ENCODE peak calls at places on chromosome 4, in four cellular contexts. One of them, this sample, is unnamed.
A peak's percentile ranks its signal among the peaks of the same experiment; 100 is the strongest.

GRCh38 chr4:119946359-119946758 is 120.3 kb downstream of the MAD2L1 start:
- DNase-seq in tibial artery: no peak
- DNase-seq in A549: no peak
- DNase-seq in AG04450: no peak
- DNase-seq in this sample: no peak

GRCh38 chr4:98653006-98653405 is 5.4 kb downstream of the TSPAN5 start:
- DNase-seq in tibial artery: no peak
- DNase-seq in A549: no peak
- DNase-seq in AG04450: peak; percentile 37
- DNase-seq in this sample: no peak

GRCh38 chr4:54484361-54484760 is 173.4 kb upstream of the KIT start:
- DNase-seq in tibial artery: no peak
- DNase-seq in A549: no peak
- DNase-seq in AG04450: no peak
- DNase-seq in this sample: no peak

GRCh38 chr4:1288786-1289185 is 905 bp upstream of the MAEA start:
- DNase-seq in tibial artery: no peak
- DNase-seq in A549: no peak
- DNase-seq in AG04450: no peak
- DNase-seq in this sample: no peak

GRCh38 chr4:169005453-169006099 is 4.5 kb downstream of the CBR4 start:
- DNase-seq in tibial artery: no peak
- DNase-seq in A549: no peak
- DNase-seq in AG04450: no peak
- DNase-seq in this sample: no peak

GRCh38 chr4:7715251-7716014 is 224.2 kb downstream of the AFAP1 start:
- DNase-seq in tibial artery: no peak
- DNase-seq in A549: no peak
- DNase-seq in AG04450: no peak
- DNase-seq in this sample: no peak

GRCh38 chr4:140188975-140189374 is 35.0 kb upstream of the MAML3 start:
- DNase-seq in tibial artery: peak; percentile 40
- DNase-seq in A549: no peak
- DNase-seq in AG04450: peak; percentile 13
- DNase-seq in this sample: peak; percentile 65

GRCh38 chr4:76712564-76712963 is 185.4 kb downstream of the SOWAHB start:
- DNase-seq in tibial artery: no peak
- DNase-seq in A549: no peak
- DNase-seq in AG04450: no peak
- DNase-seq in this sample: no peak

GRCh38 chr4:133799916-133800315 is 401.7 kb downstream of the PABPC4L start:
- DNase-seq in tibial artery: no peak
- DNase-seq in A549: no peak
- DNase-seq in AG04450: no peak
- DNase-seq in this sample: no peak

GRCh38 chr4:89174784-89175183 is 63.5 kb downstream of the TIGD2 start:
- DNase-seq in tibial artery: no peak
- DNase-seq in A549: no peak
- DNase-seq in AG04450: no peak
- DNase-seq in this sample: no peak

GRCh38 chr4:140126261-140126660 is 27.7 kb downstream of the MAML3 start:
- DNase-seq in tibial artery: no peak
- DNase-seq in A549: no peak
- DNase-seq in AG04450: no peak
- DNase-seq in this sample: no peak

GRCh38 chr4:180823116-180823515 is 1420.1 kb upstream of the TENM3 start:
- DNase-seq in tibial artery: no peak
- DNase-seq in A549: no peak
- DNase-seq in AG04450: no peak
- DNase-seq in this sample: no peak

GRCh38 chr4:173590697-173591096 is 60.7 kb upstream of the HAND2 start:
- DNase-seq in tibial artery: peak; percentile 31
- DNase-seq in A549: no peak
- DNase-seq in AG04450: no peak
- DNase-seq in this sample: no peak

GRCh38 chr4:169305651-169306050 is 34.9 kb upstream of the SH3RF1 start:
- DNase-seq in tibial artery: no peak
- DNase-seq in A549: no peak
- DNase-seq in AG04450: no peak
- DNase-seq in this sample: no peak

GRCh38 chr4:39410415-39410814 is 3.7 kb downstream of the KLB start:
- DNase-seq in tibial artery: no peak
- DNase-seq in A549: no peak
- DNase-seq in AG04450: no peak
- DNase-seq in this sample: no peak
- TF ChIP-seq CTCF in tibial artery: no peak
- TF ChIP-seq CTCF in A549: peak; percentile 28
- TF ChIP-seq CTCF in AG04450: peak; percentile 40
- TF ChIP-seq CTCF in this sample: no peak

GRCh38 chr4:108369035-108369655 is 200.4 kb upstream of the LEF1 start:
- DNase-seq in tibial artery: no peak
- DNase-seq in A549: no peak
- DNase-seq in AG04450: no peak
- DNase-seq in this sample: no peak
- H3K4me3 ChIP-seq in tibial artery: no peak overlapping the region
- H3K4me3 ChIP-seq in A549: no peak overlapping the region
- H3K4me3 ChIP-seq in AG04450: no peak overlapping the region
- H3K4me3 ChIP-seq in this sample: no peak overlapping the region

GRCh38 chr4:18390655-18391369 is 369.3 kb upstream of the LCORL start:
- DNase-seq in tibial artery: no peak
- DNase-seq in A549: no peak
- DNase-seq in AG04450: no peak
- DNase-seq in this sample: no peak

GRCh38 chr4:18394656-18395055 is 373.1 kb upstream of the LCORL start:
- DNase-seq in tibial artery: no peak
- DNase-seq in A549: no peak
- DNase-seq in AG04450: no peak
- DNase-seq in this sample: no peak

GRCh38 chr4:18388029-18388428 is 366.5 kb upstream of the LCORL start:
- DNase-seq in tibial artery: no peak
- DNase-seq in A549: no peak
- DNase-seq in AG04450: no peak
- DNase-seq in this sample: no peak

GRCh38 chr4:18391370-18391728 is 369.8 kb upstream of the LCORL start:
- DNase-seq in tibial artery: no peak
- DNase-seq in A549: no peak
- DNase-seq in AG04450: no peak
- DNase-seq in this sample: no peak

DNA sequence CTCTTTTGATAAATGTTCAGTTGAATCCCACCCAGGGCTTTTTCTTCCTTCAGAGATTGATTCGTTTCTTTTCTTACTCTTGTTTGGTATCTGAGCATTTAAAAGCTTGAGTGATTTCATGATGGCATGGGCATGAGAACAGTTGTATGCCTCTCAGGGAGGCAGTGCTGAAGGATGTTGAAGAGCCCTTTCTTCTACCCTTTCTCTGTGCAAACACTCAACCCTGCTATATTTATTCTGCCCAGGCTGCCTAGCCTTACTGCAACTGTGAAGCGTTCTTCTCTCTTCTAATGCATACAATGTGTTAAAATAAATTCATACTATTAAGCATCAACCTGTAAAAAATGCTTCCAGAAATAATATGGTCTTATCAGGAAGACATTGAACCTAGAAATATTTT is 367.6 kb upstream of the LCORL start:
- DNase-seq in tibial artery: no peak
- DNase-seq in A549: no peak
- DNase-seq in AG04450: no peak
- DNase-seq in this sample: no peak
- H3K9me3 ChIP-seq in tibial artery: no peaks in the 10 kb centered on the region
- H3K9me3 ChIP-seq in A549: no peaks in the 10 kb centered on the region
- H3K9me3 ChIP-seq in AG04450: no peaks in the 10 kb centered on the region
- H3K9me3 ChIP-seq in this sample: no peaks in the 10 kb centered on the region

GRCh38 chr4:125243835-125244397 is 70.8 kb upstream of the FAT4 start:
- DNase-seq in tibial artery: no peak
- DNase-seq in A549: no peak
- DNase-seq in AG04450: no peak
- DNase-seq in this sample: no peak

DNA sequence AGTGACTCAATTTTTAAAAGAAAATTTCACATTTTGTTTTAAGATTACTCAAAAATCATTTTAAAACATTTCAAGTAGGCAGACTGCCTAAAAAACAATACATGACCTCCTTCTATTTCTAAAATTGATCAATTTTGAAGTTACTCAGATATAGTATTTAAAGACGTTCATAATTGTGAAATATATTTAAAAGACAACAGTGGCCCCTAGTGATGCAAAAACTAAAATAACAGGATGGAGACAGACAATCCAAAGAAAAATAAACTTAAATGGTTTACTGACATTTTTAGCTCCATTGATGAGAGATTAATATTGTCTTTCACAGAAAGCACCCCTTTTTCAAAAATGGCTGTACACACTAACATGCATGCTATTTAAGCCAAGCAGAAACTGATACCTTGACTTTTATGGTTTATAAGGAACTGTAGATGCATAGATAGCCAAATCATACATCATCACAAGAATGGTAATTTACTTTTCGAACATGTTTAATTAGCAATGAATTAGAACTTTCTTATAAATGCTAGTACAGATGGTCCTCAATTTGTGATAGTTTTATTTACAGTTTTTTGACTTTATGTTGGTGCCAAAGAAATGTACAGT is 69.8 kb upstream of the FAT4 start:
- DNase-seq in tibial artery: no peak
- DNase-seq in A549: no peak
- DNase-seq in AG04450: no peak
- DNase-seq in this sample: no peak
- TF ChIP-seq CTCF in tibial artery: peak; percentile 39
- TF ChIP-seq CTCF in A549: peak; percentile 36
- TF ChIP-seq CTCF in AG04450: peak; percentile 43
- TF ChIP-seq CTCF in this sample: peak; percentile 42